ENCODE peak calls at places on chromosomes 5 and 9, in seven cellular contexts. One of them, this sample, is unnamed.

GRCh38 chr5:132224721-132225120 is 2.9 kb downstream of the P4HA2 start:
- DNase-seq in PC-3: no peak
- DNase-seq in iris pigment epithelial cell: peak; percentile 45
- DNase-seq in ureter: no peak
- DNase-seq in activated naive CD4-positive, alpha-beta T cell treated with anti-CD3 and anti-CD28 coated beads for 36 hours: no peak
- DNase-seq in foreskin fibroblast: peak; percentile 72
- DNase-seq in type B pancreatic cell: no peak
- DNase-seq in this sample: peak; percentile 55

GRCh38 chr9:20024159-20024571 is 235.3 kb upstream of the SLC24A2 start:
- DNase-seq in PC-3: no peak
- DNase-seq in iris pigment epithelial cell: no peak
- DNase-seq in ureter: no peak
- DNase-seq in activated naive CD4-positive, alpha-beta T cell treated with anti-CD3 and anti-CD28 coated beads for 36 hours: no peak
- DNase-seq in foreskin fibroblast: no peak
- DNase-seq in type B pancreatic cell: no peak
- DNase-seq in this sample: no peak

GRCh38 chr9:115209601-115210306 is 91.8 kb upstream of the TNC start:
- DNase-seq in PC-3: peak; percentile 61
- DNase-seq in iris pigment epithelial cell: peak; percentile 64
- DNase-seq in ureter: no peak
- DNase-seq in activated naive CD4-positive, alpha-beta T cell treated with anti-CD3 and anti-CD28 coated beads for 36 hours: peak; percentile 39
- DNase-seq in foreskin fibroblast: peak; percentile 49
- DNase-seq in type B pancreatic cell: no peak
- DNase-seq in this sample: no peak

GRCh38 chr9:116546711-116547581 is 140.2 kb upstream of the TRIM32 start:
- DNase-seq in PC-3: no peak
- DNase-seq in iris pigment epithelial cell: peak; percentile 66
- DNase-seq in ureter: no peak
- DNase-seq in activated naive CD4-positive, alpha-beta T cell treated with anti-CD3 and anti-CD28 coated beads for 36 hours: no peak
- DNase-seq in foreskin fibroblast: peak; percentile 67
- DNase-seq in type B pancreatic cell: no peak
- DNase-seq in this sample: no peak

GRCh38 chr5:58322453-58322852 is 137.4 kb downstream of the PLK2 start:
- DNase-seq in PC-3: peak; percentile 51
- DNase-seq in iris pigment epithelial cell: peak; percentile 42
- DNase-seq in ureter: no peak
- DNase-seq in activated naive CD4-positive, alpha-beta T cell treated with anti-CD3 and anti-CD28 coated beads for 36 hours: no peak
- DNase-seq in foreskin fibroblast: peak; percentile 57
- DNase-seq in type B pancreatic cell: no peak
- DNase-seq in this sample: no peak

GRCh38 chr9:136111910-136112309 is 6.8 kb downstream of the TMEM250 start:
- DNase-seq in PC-3: no peak
- DNase-seq in iris pigment epithelial cell: no peak
- DNase-seq in ureter: no peak
- DNase-seq in activated naive CD4-positive, alpha-beta T cell treated with anti-CD3 and anti-CD28 coated beads for 36 hours: no peak
- DNase-seq in foreskin fibroblast: no peak
- DNase-seq in type B pancreatic cell: no peak
- DNase-seq in this sample: no peak

GRCh38 chr9:110282023-110282766 is 25.9 kb upstream of the TXN start:
- DNase-seq in PC-3: no peak
- DNase-seq in iris pigment epithelial cell: no peak
- DNase-seq in ureter: no peak
- DNase-seq in activated naive CD4-positive, alpha-beta T cell treated with anti-CD3 and anti-CD28 coated beads for 36 hours: no peak
- DNase-seq in foreskin fibroblast: no peak
- DNase-seq in type B pancreatic cell: no peak
- DNase-seq in this sample: no peak

GRCh38 chr9:72680593-72681317 is 159.3 kb downstream of the TMC1 start:
- DNase-seq in PC-3: no peak
- DNase-seq in iris pigment epithelial cell: no peak
- DNase-seq in ureter: no peak
- DNase-seq in activated naive CD4-positive, alpha-beta T cell treated with anti-CD3 and anti-CD28 coated beads for 36 hours: no peak
- DNase-seq in foreskin fibroblast: no peak
- DNase-seq in type B pancreatic cell: no peak
- DNase-seq in this sample: no peak

GRCh38 chr5:78360674-78361225 is 333 bp downstream of the SCAMP1 start:
- DNase-seq in PC-3: no peak
- DNase-seq in iris pigment epithelial cell: peak; percentile 5
- DNase-seq in ureter: peak; percentile 63
- DNase-seq in activated naive CD4-positive, alpha-beta T cell treated with anti-CD3 and anti-CD28 coated beads for 36 hours: no peak
- DNase-seq in foreskin fibroblast: no peak
- DNase-seq in type B pancreatic cell: peak; percentile 73
- DNase-seq in this sample: peak; percentile 78

GRCh38 chr9:134968011-134968822 is 50.5 kb upstream of the FCN1 start:
- DNase-seq in PC-3: no peak
- DNase-seq in iris pigment epithelial cell: peak; percentile 63
- DNase-seq in ureter: no peak
- DNase-seq in activated naive CD4-positive, alpha-beta T cell treated with anti-CD3 and anti-CD28 coated beads for 36 hours: no peak
- DNase-seq in foreskin fibroblast: peak; percentile 18
- DNase-seq in type B pancreatic cell: peak; percentile 70
- DNase-seq in this sample: no peak

GRCh38 chr9:4287886-4288588 is 11.8 kb downstream of the GLIS3 start:
- DNase-seq in PC-3: no peak
- DNase-seq in iris pigment epithelial cell: no peak
- DNase-seq in ureter: no peak
- DNase-seq in activated naive CD4-positive, alpha-beta T cell treated with anti-CD3 and anti-CD28 coated beads for 36 hours: no peak
- DNase-seq in foreskin fibroblast: no peak
- DNase-seq in type B pancreatic cell: no peak
- DNase-seq in this sample: no peak

GRCh38 chr9:79776581-79776980 is 204.8 kb downstream of the TLE4 start:
- DNase-seq in PC-3: peak; percentile 54
- DNase-seq in iris pigment epithelial cell: peak; percentile 66
- DNase-seq in ureter: no peak
- DNase-seq in activated naive CD4-positive, alpha-beta T cell treated with anti-CD3 and anti-CD28 coated beads for 36 hours: no peak
- DNase-seq in foreskin fibroblast: no peak
- DNase-seq in type B pancreatic cell: no peak
- DNase-seq in this sample: no peak

GRCh38 chr9:104740596-104740995 is 6.9 kb upstream of the NIPSNAP3A start:
- DNase-seq in PC-3: peak; percentile 81
- DNase-seq in iris pigment epithelial cell: peak; percentile 85
- DNase-seq in ureter: no peak
- DNase-seq in activated naive CD4-positive, alpha-beta T cell treated with anti-CD3 and anti-CD28 coated beads for 36 hours: no peak
- DNase-seq in foreskin fibroblast: peak; percentile 64
- DNase-seq in type B pancreatic cell: no peak
- DNase-seq in this sample: no peak

GRCh38 chr5:179795049-179795862 is 1.5 kb downstream of the LTC4S start:
- DNase-seq in PC-3: peak; percentile 47
- DNase-seq in iris pigment epithelial cell: no peak
- DNase-seq in ureter: peak; percentile 54
- DNase-seq in activated naive CD4-positive, alpha-beta T cell treated with anti-CD3 and anti-CD28 coated beads for 36 hours: no peak
- DNase-seq in foreskin fibroblast: no peak
- DNase-seq in type B pancreatic cell: no peak
- DNase-seq in this sample: no peak

GRCh38 chr5:66415208-66415607 is 181.0 kb upstream of the MAST4 start:
- DNase-seq in PC-3: no peak
- DNase-seq in iris pigment epithelial cell: no peak
- DNase-seq in ureter: no peak
- DNase-seq in activated naive CD4-positive, alpha-beta T cell treated with anti-CD3 and anti-CD28 coated beads for 36 hours: no peak
- DNase-seq in foreskin fibroblast: no peak
- DNase-seq in type B pancreatic cell: no peak
- DNase-seq in this sample: no peak

GRCh38 chr9:108486791-108487190 is 369.0 kb downstream of the ACTL7B start:
- DNase-seq in PC-3: no peak
- DNase-seq in iris pigment epithelial cell: peak; percentile 40
- DNase-seq in ureter: no peak
- DNase-seq in activated naive CD4-positive, alpha-beta T cell treated with anti-CD3 and anti-CD28 coated beads for 36 hours: no peak
- DNase-seq in foreskin fibroblast: peak; percentile 29
- DNase-seq in type B pancreatic cell: no peak
- DNase-seq in this sample: no peak

GRCh38 chr5:149474198-149474597 is 77.0 kb downstream of the CSNK1A1 start:
- DNase-seq in PC-3: peak; percentile 82
- DNase-seq in iris pigment epithelial cell: no peak
- DNase-seq in ureter: peak; percentile 69
- DNase-seq in activated naive CD4-positive, alpha-beta T cell treated with anti-CD3 and anti-CD28 coated beads for 36 hours: no peak
- DNase-seq in foreskin fibroblast: peak; percentile 53
- DNase-seq in type B pancreatic cell: no peak
- DNase-seq in this sample: no peak

GRCh38 chr9:108645520-108645919 is 210.3 kb downstream of the ACTL7B start:
- DNase-seq in PC-3: no peak
- DNase-seq in iris pigment epithelial cell: no peak
- DNase-seq in ureter: no peak
- DNase-seq in activated naive CD4-positive, alpha-beta T cell treated with anti-CD3 and anti-CD28 coated beads for 36 hours: no peak
- DNase-seq in foreskin fibroblast: no peak
- DNase-seq in type B pancreatic cell: no peak
- DNase-seq in this sample: no peak

GRCh38 chr9:105921057-105921721 is 226.8 kb downstream of the TMEM38B start:
- DNase-seq in PC-3: no peak
- DNase-seq in iris pigment epithelial cell: no peak
- DNase-seq in ureter: no peak
- DNase-seq in activated naive CD4-positive, alpha-beta T cell treated with anti-CD3 and anti-CD28 coated beads for 36 hours: no peak
- DNase-seq in foreskin fibroblast: no peak
- DNase-seq in type B pancreatic cell: no peak
- DNase-seq in this sample: no peak

GRCh38 chr9:12274577-12274976 is 418.6 kb upstream of the TYRP1 start:
- DNase-seq in PC-3: no peak
- DNase-seq in iris pigment epithelial cell: no peak
- DNase-seq in ureter: no peak
- DNase-seq in activated naive CD4-positive, alpha-beta T cell treated with anti-CD3 and anti-CD28 coated beads for 36 hours: no peak
- DNase-seq in foreskin fibroblast: peak; percentile 1
- DNase-seq in type B pancreatic cell: no peak
- DNase-seq in this sample: no peak

GRCh38 chr5:123874600-123875201 is 362.7 kb downstream of the CSNK1G3 start:
- DNase-seq in PC-3: no peak
- DNase-seq in iris pigment epithelial cell: peak; percentile 66
- DNase-seq in ureter: no peak
- DNase-seq in activated naive CD4-positive, alpha-beta T cell treated with anti-CD3 and anti-CD28 coated beads for 36 hours: no peak
- DNase-seq in foreskin fibroblast: peak; percentile 9
- DNase-seq in type B pancreatic cell: no peak
- DNase-seq in this sample: no peak

GRCh38 chr5:165735388-165735787 is 2230.0 kb downstream of the MAT2B start:
- DNase-seq in PC-3: no peak
- DNase-seq in iris pigment epithelial cell: no peak
- DNase-seq in ureter: no peak
- DNase-seq in activated naive CD4-positive, alpha-beta T cell treated with anti-CD3 and anti-CD28 coated beads for 36 hours: no peak
- DNase-seq in foreskin fibroblast: no peak
- DNase-seq in type B pancreatic cell: no peak
- DNase-seq in this sample: no peak

GRCh38 chr5:54217826-54218503 is 92.4 kb downstream of the ARL15 start:
- DNase-seq in PC-3: peak; percentile 70
- DNase-seq in iris pigment epithelial cell: peak; percentile 75
- DNase-seq in ureter: peak; percentile 45
- DNase-seq in activated naive CD4-positive, alpha-beta T cell treated with anti-CD3 and anti-CD28 coated beads for 36 hours: peak; percentile 27
- DNase-seq in foreskin fibroblast: peak; percentile 88
- DNase-seq in type B pancreatic cell: no peak
- DNase-seq in this sample: no peak

GRCh38 chr5:79189439-79190234 is 46.3 kb upstream of the JMY start:
- DNase-seq in PC-3: no peak
- DNase-seq in iris pigment epithelial cell: no peak
- DNase-seq in ureter: no peak
- DNase-seq in activated naive CD4-positive, alpha-beta T cell treated with anti-CD3 and anti-CD28 coated beads for 36 hours: no peak
- DNase-seq in foreskin fibroblast: no peak
- DNase-seq in type B pancreatic cell: no peak
- DNase-seq in this sample: no peak

GRCh38 chr5:154967419-154968024 is 26.6 kb downstream of the MRPL22 start:
- DNase-seq in PC-3: peak; percentile 41
- DNase-seq in iris pigment epithelial cell: peak; percentile 20
- DNase-seq in ureter: no peak
- DNase-seq in activated naive CD4-positive, alpha-beta T cell treated with anti-CD3 and anti-CD28 coated beads for 36 hours: no peak
- DNase-seq in foreskin fibroblast: peak; percentile 47
- DNase-seq in type B pancreatic cell: no peak
- DNase-seq in this sample: no peak

GRCh38 chr5:125274938-125275759 is 528.7 kb upstream of the ZNF608 start:
- DNase-seq in PC-3: peak; percentile 8
- DNase-seq in iris pigment epithelial cell: no peak
- DNase-seq in ureter: no peak
- DNase-seq in activated naive CD4-positive, alpha-beta T cell treated with anti-CD3 and anti-CD28 coated beads for 36 hours: no peak
- DNase-seq in foreskin fibroblast: no peak
- DNase-seq in type B pancreatic cell: no peak
- DNase-seq in this sample: no peak

GRCh38 chr5:33774323-33774722 is 117.5 kb downstream of the ADAMTS12 start:
- DNase-seq in PC-3: no peak
- DNase-seq in iris pigment epithelial cell: peak; percentile 45
- DNase-seq in ureter: no peak
- DNase-seq in activated naive CD4-positive, alpha-beta T cell treated with anti-CD3 and anti-CD28 coated beads for 36 hours: no peak
- DNase-seq in foreskin fibroblast: peak; percentile 55
- DNase-seq in type B pancreatic cell: no peak
- DNase-seq in this sample: no peak

GRCh38 chr9:89888677-89889076 is 283.9 kb downstream of the GADD45G start:
- DNase-seq in PC-3: no peak
- DNase-seq in iris pigment epithelial cell: no peak
- DNase-seq in ureter: peak; percentile 27
- DNase-seq in activated naive CD4-positive, alpha-beta T cell treated with anti-CD3 and anti-CD28 coated beads for 36 hours: no peak
- DNase-seq in foreskin fibroblast: no peak
- DNase-seq in type B pancreatic cell: no peak
- DNase-seq in this sample: no peak

GRCh38 chr9:116494815-116495634 is 192.1 kb upstream of the TRIM32 start:
- DNase-seq in PC-3: peak; percentile 46
- DNase-seq in iris pigment epithelial cell: no peak
- DNase-seq in ureter: no peak
- DNase-seq in activated naive CD4-positive, alpha-beta T cell treated with anti-CD3 and anti-CD28 coated beads for 36 hours: peak; percentile 58
- DNase-seq in foreskin fibroblast: no peak
- DNase-seq in type B pancreatic cell: no peak
- DNase-seq in this sample: no peak

GRCh38 chr5:1143670-1143951 is 31.7 kb upstream of the SLC12A7 start:
- DNase-seq in PC-3: no peak
- DNase-seq in iris pigment epithelial cell: no peak
- DNase-seq in ureter: no peak
- DNase-seq in activated naive CD4-positive, alpha-beta T cell treated with anti-CD3 and anti-CD28 coated beads for 36 hours: no peak
- DNase-seq in foreskin fibroblast: no peak
- DNase-seq in type B pancreatic cell: no peak
- DNase-seq in this sample: no peak

GRCh38 chr9:26234865-26235264 is 556.6 kb upstream of the TUSC1 start:
- DNase-seq in PC-3: no peak
- DNase-seq in iris pigment epithelial cell: no peak
- DNase-seq in ureter: no peak
- DNase-seq in activated naive CD4-positive, alpha-beta T cell treated with anti-CD3 and anti-CD28 coated beads for 36 hours: no peak
- DNase-seq in foreskin fibroblast: peak; percentile 2
- DNase-seq in type B pancreatic cell: no peak
- DNase-seq in this sample: no peak

GRCh38 chr9:125594211-125594610 is 112.8 kb downstream of the MAPKAP1 start:
- DNase-seq in PC-3: no peak
- DNase-seq in iris pigment epithelial cell: no peak
- DNase-seq in ureter: no peak
- DNase-seq in activated naive CD4-positive, alpha-beta T cell treated with anti-CD3 and anti-CD28 coated beads for 36 hours: no peak
- DNase-seq in foreskin fibroblast: no peak
- DNase-seq in type B pancreatic cell: no peak
- DNase-seq in this sample: no peak

This sample was measured in coronary artery.